ENCODE peak calls at places on chromosomes 6 and 20, in six cellular contexts. Z, X, O, B, D and L are unnamed samples. For H3K4me1, the result is how much of the 10 kb centered on the place peaks cover.

GRCh38 chr20:62726716-62727583 is 18.3 kb downstream of the NTSR1 start:
- DNase-seq in O (no peak), Z (no peak), X (no peak), B (no peak), D (no peak), L (no peak)

GRCh38 chr6:170131351-170131750 is 159.5 kb downstream of the DLL1 start:
- DNase-seq in B (peak), Z (no peak), X (no peak), D (no peak), O (no peak), L (no peak)

GRCh38 chr6:97865612-97866011 is 582.6 kb upstream of the MMS22L start:
- DNase-seq in B (no peak), O (no peak), D (no peak), X (no peak), Z (no peak), L (no peak)

GRCh38 chr6:5486214-5486613 is 224.9 kb downstream of the FARS2 start:
- DNase-seq in Z (no peak), X (no peak), D (no peak), O (no peak), B (no peak), L (no peak)

GRCh38 chr20:60224914-60225313 is 266.7 kb downstream of the CDH26 start:
- DNase-seq in D (no peak), X (no peak), O (peak), Z (peak), B (no peak), L (no peak)

GRCh38 chr6:87722831-87723726 is 21.0 kb upstream of the AKIRIN2 start:
- DNase-seq in B (peak), D (peak), X (peak), O (peak), Z (peak), L (peak)

GRCh38 chr20:47305667-47306066 is 50.8 kb downstream of the ZMYND8 start:
- DNase-seq in X (no peak), D (no peak), Z (no peak), O (no peak), B (no peak), L (no peak)

GRCh38 chr6:158705386-158706126 is 55.7 kb downstream of the SYTL3 start:
- DNase-seq in X (no peak), O (no peak), B (no peak), D (no peak), Z (no peak), L (no peak)

GRCh38 chr6:73713426-73714147 is 17.6 kb downstream of the CD109 start:
- DNase-seq in O (no peak), D (no peak), Z (peak), B (no peak), X (no peak), L (no peak)

GRCh38 chr6:159023893-159024292 is 20.9 kb downstream of the TAGAP start:
- DNase-seq in Z (no peak), O (no peak), D (no peak), X (no peak), B (no peak), L (no peak)

GRCh38 chr6:89984926-89985743 is 90.9 kb downstream of the GJA10 start:
- DNase-seq in D (peak), B (no peak), X (peak), O (no peak), Z (peak), L (no peak)

GRCh38 chr6:85516168-85516567 is 66.3 kb downstream of the NT5E start:
- DNase-seq in X (no peak), O (no peak), D (no peak), Z (peak), B (no peak), L (no peak)

GRCh38 chr6:344816-345340 is 46.7 kb upstream of the IRF4 start:
- DNase-seq in O (no peak), D (no peak), Z (peak), X (no peak), B (no peak), L (no peak)

GRCh38 chr6:64683682-64684081 is 1023.3 kb downstream of the EYS start:
- DNase-seq in B (no peak), X (no peak), O (no peak), D (no peak), Z (no peak), L (no peak)

GRCh38 chr6:88705601-88706000 is 257.8 kb downstream of the RNGTT start:
- DNase-seq in D (no peak), Z (no peak), X (no peak), B (no peak), O (no peak), L (no peak)

GRCh38 chr20:19971121-19971520 is 46.0 kb upstream of the NAA20 start:
- DNase-seq in D (no peak), Z (no peak), B (no peak), X (no peak), O (no peak), L (no peak)

DNA sequence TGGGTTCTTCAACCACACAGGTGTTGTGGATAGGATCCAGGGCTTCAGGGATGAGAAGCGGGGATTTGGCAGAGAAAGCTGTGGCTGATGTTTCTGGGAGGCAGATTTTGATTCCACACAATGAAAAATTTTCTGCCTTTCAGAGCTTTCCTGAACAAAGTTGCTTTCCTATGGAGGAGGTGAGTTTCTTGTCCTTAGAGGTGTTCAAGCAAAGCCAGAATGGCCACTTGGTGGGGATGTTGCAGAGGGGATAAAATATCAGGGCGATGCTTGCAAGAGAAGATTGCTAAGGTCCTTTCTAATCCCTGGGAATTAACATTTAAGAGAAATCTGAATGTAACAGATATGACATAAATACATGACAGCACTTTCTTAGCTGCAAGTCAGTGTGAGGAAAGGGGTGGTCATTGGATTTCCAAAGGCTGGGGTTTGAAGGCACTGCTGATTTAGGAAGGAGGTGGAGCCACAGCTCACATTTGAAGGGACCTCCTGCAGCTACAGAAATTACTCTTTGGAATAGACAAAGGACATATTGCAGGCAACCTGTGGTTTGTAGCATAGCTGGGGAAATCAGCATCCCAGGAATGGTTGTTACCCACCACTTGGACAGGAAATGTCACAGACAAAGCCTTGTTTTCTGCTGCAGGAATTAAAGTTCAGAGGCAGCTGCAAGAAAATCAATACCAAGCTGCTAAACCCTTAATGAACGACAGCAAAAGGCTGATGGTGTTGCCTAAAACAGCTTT is 271.1 kb upstream of the CHD6 start:
- DNase-seq in O (no peak), B (no peak), D (no peak), X (no peak), Z (no peak), L (no peak)
- H3K4me1 ChIP-seq in O (under half), B (under half), D (under half), X (under half), Z (under half), L (under half)

GRCh38 chr6:106098383-106099234 is 12.5 kb downstream of the PRDM1 start:
- DNase-seq in D (peak), Z (peak), O (no peak), X (no peak), B (no peak), L (no peak)
- H3K4me3 ChIP-seq in D (peak), Z (peak), O (peak), X (peak), B (peak), L (peak)

GRCh38 chr6:149334201-149334600 is 16.7 kb downstream of the TAB2 start:
- DNase-seq in Z (no peak), O (no peak), D (no peak), B (no peak), X (no peak), L (no peak)

GRCh38 chr6:149336529-149336928 is 19.0 kb downstream of the TAB2 start:
- DNase-seq in X (no peak), D (no peak), O (no peak), Z (no peak), B (no peak), L (no peak)

GRCh38 chr6:149332602-149333311 is 15.2 kb downstream of the TAB2 start:
- DNase-seq in B (no peak), Z (no peak), O (no peak), X (no peak), D (no peak), L (no peak)

GRCh38 chr6:149335924-149336323 is 18.4 kb downstream of the TAB2 start:
- DNase-seq in D (no peak), B (no peak), X (no peak), O (no peak), Z (no peak), L (no peak)

GRCh38 chr6:149334682-149335160 is 17.2 kb downstream of the TAB2 start:
- DNase-seq in O (no peak), B (no peak), X (no peak), D (no peak), Z (peak), L (no peak)
- H3K4me1 ChIP-seq in O (half or more), B (under half), X (half or more), D (under half), Z (half or more), L (under half)

GRCh38 chr20:8020314-8021079 is 936 bp upstream of the TMX4 start:
- DNase-seq in O (no peak), Z (no peak), D (no peak), X (no peak), B (no peak), L (no peak)
- H3K4me3 ChIP-seq in O (peak), Z (no peak), D (no peak), X (peak), B (no peak), L (peak)

GRCh38 chr20:59013959-59014608 is 5.1 kb upstream of the TUBB1 start:
- DNase-seq in Z (peak), B (no peak), D (peak), X (peak), O (no peak), L (no peak)

GRCh38 chr20:59010321-59010994 is 3.4 kb upstream of the CTSZ start:
- DNase-seq in B (no peak), X (no peak), O (no peak), Z (no peak), D (peak), L (no peak)

GRCh38 chr20:59008715-59009336 is 1.8 kb upstream of the CTSZ start:
- DNase-seq in O (no peak), X (peak), D (no peak), B (peak), Z (no peak), L (no peak)

GRCh38 chr20:59013031-59013951 is 5.9 kb upstream of the TUBB1 start:
- DNase-seq in Z (no peak), O (no peak), X (peak), B (no peak), D (no peak), L (no peak)

DNA sequence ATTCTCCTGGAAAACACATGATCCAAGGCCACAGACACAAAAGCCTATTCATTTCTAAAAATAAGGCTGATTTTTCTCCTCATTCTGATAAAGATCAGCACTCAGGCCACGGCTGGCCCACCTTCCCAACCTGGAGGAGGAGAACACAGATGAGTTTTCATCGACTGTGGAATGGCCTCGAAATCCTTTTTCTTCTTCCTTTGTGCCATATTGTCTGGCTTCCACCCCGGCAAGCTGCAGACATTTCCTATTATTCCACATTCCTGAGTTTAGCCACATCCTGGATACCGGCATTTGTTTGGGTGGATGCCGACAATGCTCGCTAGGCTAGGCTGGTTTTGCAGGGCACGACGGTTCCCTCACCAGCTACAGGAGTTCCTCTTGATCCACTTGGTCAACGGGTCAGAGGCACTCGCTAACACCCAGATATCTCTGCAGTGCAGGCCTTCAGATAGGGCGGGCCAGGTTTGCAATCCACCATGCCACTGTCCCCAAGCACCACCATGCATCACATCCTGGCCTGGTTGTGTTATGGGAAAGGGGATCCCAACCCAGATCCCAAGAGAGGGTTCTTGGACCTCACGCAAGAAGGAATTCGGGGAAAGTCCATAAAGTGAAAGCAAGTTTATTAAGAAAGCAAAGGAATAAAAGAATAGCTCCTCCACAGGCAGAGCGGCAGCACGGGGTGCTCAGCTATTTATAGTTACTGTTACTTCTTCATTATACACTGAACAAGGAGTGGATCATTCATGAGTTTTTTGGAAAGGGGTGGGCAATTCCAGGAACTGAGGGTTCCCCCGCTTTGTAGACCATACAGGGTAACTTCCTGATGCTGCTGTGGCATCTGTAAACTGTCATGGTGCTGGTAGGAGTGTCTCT is 4.2 kb upstream of the CTSZ start:
- DNase-seq in X (peak), B (peak), Z (peak), O (no peak), D (no peak), L (no peak)
- H3K4me1 ChIP-seq in X (under half), B (under half), Z (half or more), O (under half), D (under half), L (under half)

DNA sequence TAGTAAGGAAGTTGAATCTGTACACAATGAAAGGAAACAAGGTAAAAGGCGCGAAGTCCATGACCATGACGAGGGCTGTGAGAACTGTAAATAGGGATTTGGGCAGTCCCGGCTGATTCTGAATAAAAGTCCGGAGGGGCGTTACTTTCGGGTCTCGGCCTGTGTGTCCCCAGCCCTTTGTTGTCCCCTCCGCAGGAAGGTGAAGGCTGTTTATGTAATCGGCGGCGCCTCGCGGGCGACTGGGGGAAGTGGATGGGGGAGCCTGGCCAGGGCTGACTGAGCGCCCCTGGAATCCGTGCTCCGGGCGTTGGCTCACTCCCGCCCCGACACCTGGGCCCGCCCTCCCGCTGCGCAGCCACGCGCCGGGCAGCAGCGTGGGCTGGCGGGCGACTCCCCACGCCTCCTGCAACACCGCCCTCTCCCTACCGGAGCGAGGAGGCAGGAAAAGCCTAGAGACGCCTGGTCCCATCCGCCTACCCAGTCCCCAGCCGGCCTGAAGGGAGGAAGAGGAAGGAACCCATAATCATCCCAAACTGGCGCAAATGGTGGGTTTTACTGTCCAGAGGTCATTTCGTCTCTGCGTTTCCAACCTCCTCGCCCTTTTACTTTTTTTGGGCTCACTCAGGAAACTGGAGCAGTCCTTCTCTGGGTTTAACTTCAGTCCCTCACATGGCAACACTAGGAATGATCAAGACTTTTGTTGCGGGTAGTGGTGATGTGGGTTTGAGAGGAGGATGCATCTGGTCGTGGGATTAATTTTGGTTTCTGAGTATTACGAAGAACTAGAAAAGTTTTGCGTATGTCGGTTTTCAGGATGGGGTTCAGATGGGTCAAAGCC is 12.1 kb downstream of the TRIM31 start:
- DNase-seq in B (peak), D (peak), X (peak), Z (no peak), O (no peak), L (peak)
- H3K4me3 ChIP-seq in B (peak), D (no peak), X (peak), Z (no peak), O (no peak), L (peak)

GRCh38 chr6:33430334-33430733 is 10.5 kb downstream of the SYNGAP1 start:
- DNase-seq in B (no peak), D (no peak), X (no peak), Z (no peak), O (no peak), L (no peak)

GRCh38 chr6:33428219-33428890 is 8.5 kb downstream of the SYNGAP1 start:
- DNase-seq in D (no peak), B (no peak), Z (no peak), O (peak), X (no peak), L (no peak)

GRCh38 chr6:33428891-33429744 is 9.3 kb downstream of the SYNGAP1 start:
- DNase-seq in Z (no peak), X (no peak), B (no peak), D (no peak), O (no peak), L (no peak)

GRCh38 chr6:33430991-33431879 is 11.4 kb downstream of the SYNGAP1 start:
- DNase-seq in X (peak), B (no peak), O (peak), Z (no peak), D (peak), L (peak)

GRCh38 chr6:33429745-33430042 is 9.8 kb downstream of the SYNGAP1 start:
- DNase-seq in B (no peak), D (no peak), X (no peak), Z (no peak), O (no peak), L (no peak)
- H3K4me1 ChIP-seq in B (under half), D (under half), X (half or more), Z (under half), O (under half), L (under half)

GRCh38 chr6:33298773-33299236 is at the start of gene RGL2:
- DNase-seq in D (peak), X (peak), Z (no peak), O (no peak), B (peak), L (peak)

GRCh38 chr6:33297956-33298772 is 578 bp downstream of the RGL2 start:
- DNase-seq in Z (peak), B (peak), O (peak), D (peak), X (peak), L (peak)

GRCh38 chr6:33297406-33297955 is 1.3 kb downstream of the RGL2 start:
- DNase-seq in O (no peak), Z (no peak), X (peak), D (peak), B (peak), L (no peak)

GRCh38 chr6:33295621-33296369 is 2.9 kb downstream of the RGL2 start:
- DNase-seq in X (no peak), Z (no peak), O (no peak), D (no peak), B (no peak), L (no peak)

GRCh38 chr6:33296797-33297405 is 1.8 kb downstream of the RGL2 start:
- DNase-seq in D (no peak), O (no peak), B (no peak), X (no peak), Z (no peak), L (no peak)
- H3K4me3 ChIP-seq in D (peak), O (no peak), B (peak), X (peak), Z (no peak), L (peak)